ENCODE peak calls at places on chromosomes 16 and 17, in seven cellular contexts. P is OCI-LY7, U is PC-3, V is SK-N-SH, Y is GM23248, T is GM23338, G is HCT116. M is an unnamed sample. For H3K9me2, the result is how much of the 10 kb centered on the place peaks cover.

GRCh38 chr16:4293822-4294457 is 21.1 kb upstream of the TFAP4 start:
- DNase-seq in P (no peak), U (peak), V (peak), T (peak), G (no peak), Y (peak), M (no peak)

GRCh38 chr17:5826384-5826783 is 242.1 kb upstream of the NLRP1 start:
- DNase-seq in U (peak), Y (no peak), P (no peak), V (no peak), G (no peak), T (no peak), M (no peak)

GRCh38 chr16:88200896-88201185 is 181.9 kb upstream of the ZNF469 start:
- DNase-seq in U (no peak), Y (peak), V (no peak), T (no peak), G (no peak), P (no peak), M (no peak)

GRCh38 chr16:4684763-4685162 is 8.6 kb upstream of the NUDT16L1 start:
- DNase-seq in V (no peak), P (no peak), T (no peak), G (no peak), U (peak), Y (no peak), M (no peak)

GRCh38 chr16:9258423-9259051 is 167.1 kb downstream of the HAPSTR1 start:
- DNase-seq in Y (peak), P (peak), T (peak), U (peak), V (peak), G (peak), M (peak)

GRCh38 chr17:66200685-66201092 is 8.8 kb upstream of the CEP112 start:
- DNase-seq in V (peak), T (peak), G (peak), P (peak), U (peak), Y (peak), M (peak)

GRCh38 chr16:47925811-47926460 is 229.9 kb downstream of the ABCC12 start:
- DNase-seq in P (no peak), T (no peak), V (no peak), Y (no peak), U (peak), G (no peak), M (no peak)

GRCh38 chr17:8152112-8152775 is at the start of gene PER1:
- DNase-seq in Y (peak), P (peak), G (peak), V (peak), U (peak), T (peak), M (peak)

GRCh38 chr16:53913082-53913870 is 209.3 kb downstream of the FTO start:
- DNase-seq in Y (peak), T (no peak), P (no peak), U (peak), V (no peak), G (no peak), M (peak)

GRCh38 chr17:29256735-29257466 is 10.2 kb downstream of the CRYBA1 start:
- DNase-seq in G (no peak), Y (peak), U (no peak), T (no peak), V (no peak), P (no peak), M (no peak)

GRCh38 chr17:7380855-7381683 is at the start of gene TNK1:
- DNase-seq in Y (peak), P (no peak), G (no peak), V (peak), U (peak), T (peak), M (no peak)

GRCh38 chr16:22183901-22184614 is 21.8 kb downstream of the SDR42E2 start:
- DNase-seq in Y (no peak), T (peak), G (no peak), U (no peak), V (peak), P (peak), M (peak)

GRCh38 chr16:11400076-11400475 is 54.8 kb downstream of the RMI2 start:
- DNase-seq in G (no peak), U (no peak), V (peak), T (no peak), P (no peak), Y (no peak), M (no peak)

GRCh38 chr17:2369551-2370210 is 31.2 kb downstream of the MNT start:
- DNase-seq in V (peak), Y (no peak), U (no peak), P (peak), G (no peak), T (peak), M (no peak)

GRCh38 chr17:4679652-4680051 is 24.3 kb downstream of the PELP1 start:
- DNase-seq in U (peak), V (no peak), T (no peak), P (no peak), Y (peak), G (peak), M (peak)

GRCh38 chr16:56295739-56296527 is 104.6 kb downstream of the GNAO1 start:
- DNase-seq in P (no peak), Y (no peak), V (peak), U (no peak), T (peak), G (no peak), M (no peak)

GRCh38 chr17:12047977-12048376 is 27.3 kb downstream of the MAP2K4 start:
- DNase-seq in P (no peak), Y (no peak), G (no peak), U (peak), T (no peak), V (no peak), M (no peak)

GRCh38 chr17:51164911-51165679 is 1.1 kb upstream of the NME2 start:
- DNase-seq in G (no peak), V (peak), Y (no peak), U (no peak), P (no peak), T (peak), M (peak)

GRCh38 chr17:17751489-17751995 is 70.3 kb downstream of the RAI1 start:
- DNase-seq in U (no peak), G (no peak), Y (peak), T (no peak), V (no peak), P (peak), M (no peak)

DNA sequence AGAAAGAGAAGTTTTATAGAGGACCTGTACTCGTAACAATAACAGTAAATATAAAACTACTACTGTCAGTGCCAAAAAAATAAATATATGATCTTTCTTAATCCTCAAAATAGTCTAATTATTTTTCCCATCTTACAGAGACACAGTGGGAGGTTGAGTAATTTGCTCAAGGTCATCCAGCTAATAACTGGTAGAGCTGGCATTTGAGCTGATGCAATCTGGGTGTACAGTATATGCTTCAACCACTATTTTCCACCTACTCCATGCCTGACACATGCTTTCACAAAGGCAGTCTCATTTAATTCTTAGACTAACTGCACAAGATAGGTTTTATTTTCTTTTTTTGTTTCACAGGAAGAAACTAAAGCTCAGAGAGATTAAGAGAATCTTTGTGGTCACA is 33.6 kb downstream of the PIGL start:
- DNase-seq in T (no peak), V (no peak), G (no peak), Y (peak), P (no peak), U (no peak), M (no peak)
- H3K4me2 ChIP-seq in T (no peak), V (no peak), G (no peak), Y (peak), P (no peak), U (no peak), M (no peak)

GRCh38 chr17:63477471-63478440 is 895 bp downstream of the ACE start:
- DNase-seq in V (peak), Y (peak), P (no peak), U (peak), T (no peak), G (no peak), M (no peak)
- H3K9me2 ChIP-seq in V (under half), Y (under half), P (under half), U (under half), T (under half), G (under half), M (under half)

GRCh38 chr17:76009969-76010661 is 9.5 kb downstream of the CDK3 start:
- DNase-seq in G (no peak), P (no peak), V (no peak), U (peak), T (no peak), Y (no peak), M (peak)

GRCh38 chr17:76008208-76008607 is 7.6 kb downstream of the CDK3 start:
- DNase-seq in Y (no peak), T (no peak), V (no peak), P (no peak), U (peak), G (no peak), M (no peak)

GRCh38 chr17:76007850-76008165 is 7.2 kb downstream of the CDK3 start:
- DNase-seq in U (peak), P (no peak), Y (no peak), V (no peak), G (no peak), T (no peak), M (no peak)

GRCh38 chr17:76008630-76009425 is 8.2 kb downstream of the CDK3 start:
- DNase-seq in T (no peak), V (no peak), P (no peak), U (peak), G (no peak), Y (no peak), M (no peak)

GRCh38 chr17:76009447-76009846 is 8.8 kb downstream of the CDK3 start:
- DNase-seq in V (no peak), G (no peak), U (no peak), P (no peak), Y (no peak), T (no peak), M (no peak)
- H2AFZ ChIP-seq in V (no peak), G (no peak), U (no peak), P (no peak), Y (no peak), T (no peak), M (no peak)

DNA sequence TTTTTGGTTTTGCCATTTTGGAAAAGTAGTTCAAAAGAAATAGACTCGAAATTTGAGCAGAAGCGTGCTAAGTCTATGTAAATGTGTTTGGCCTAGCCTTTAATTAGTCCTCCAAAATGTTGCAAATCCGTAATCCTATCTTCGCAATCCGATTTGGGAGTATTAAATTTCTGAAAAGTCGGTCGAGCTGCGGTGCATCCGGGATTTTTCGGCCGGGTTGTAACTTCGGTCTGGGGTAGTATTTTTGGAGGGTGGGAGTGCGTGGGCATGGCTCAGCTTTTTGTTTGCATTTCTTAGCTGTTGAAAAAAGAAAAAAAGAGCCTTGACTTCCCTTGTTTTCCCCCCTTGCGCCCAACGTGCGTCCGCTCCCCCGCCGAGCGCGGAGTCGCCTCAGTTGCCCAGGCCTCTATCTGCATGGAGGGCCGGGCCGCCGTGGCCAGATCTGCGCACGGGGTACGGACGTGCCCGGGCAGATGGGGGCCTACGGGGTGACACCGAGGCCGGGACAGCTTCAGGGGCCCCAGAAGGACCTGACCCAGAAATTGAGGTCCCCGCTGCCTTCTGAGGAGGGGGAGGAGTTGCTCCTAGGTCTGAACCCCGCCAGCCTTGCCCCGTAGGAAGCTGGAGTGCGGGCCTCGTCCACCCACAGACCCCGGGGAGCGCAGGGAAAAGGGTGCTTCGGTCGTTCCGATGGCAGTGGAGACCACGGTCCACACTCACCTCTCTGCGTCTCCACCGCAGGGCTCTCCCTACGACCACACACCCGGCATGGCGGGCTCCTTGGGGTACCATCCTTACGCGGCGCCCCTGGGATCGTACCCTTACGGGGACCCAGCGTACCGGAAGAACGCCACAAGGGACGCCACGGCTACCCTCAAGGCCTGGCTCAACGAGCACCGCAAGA is 1.3 kb downstream of the IRX5 start:
- DNase-seq in V (peak), T (peak), P (no peak), Y (peak), G (no peak), U (no peak), M (no peak)
- H3K4me2 ChIP-seq in V (peak), T (peak), P (peak), Y (peak), G (peak), U (no peak), M (peak)

DNA sequence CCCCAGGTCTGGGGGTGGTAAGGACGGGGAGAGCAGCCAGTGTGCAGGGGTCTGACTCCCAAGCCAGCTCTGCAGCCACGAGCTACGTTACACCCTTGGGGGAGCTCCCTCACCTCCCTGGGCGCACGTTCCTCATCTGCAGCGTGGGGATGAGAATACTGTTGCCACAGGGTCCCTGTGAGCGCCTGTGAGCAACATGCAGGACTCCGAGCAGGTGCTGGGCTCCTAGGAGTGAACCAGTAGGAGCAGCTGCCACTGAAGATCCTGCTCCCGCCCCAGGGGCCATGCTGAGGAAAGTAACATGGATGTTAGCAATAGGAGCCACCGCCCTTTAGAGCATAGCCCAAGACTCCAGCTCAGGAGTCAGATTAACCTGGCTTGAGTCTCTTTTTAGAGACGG is 15.9 kb downstream of the DNAAF1 start:
- DNase-seq in Y (no peak), U (no peak), G (no peak), P (no peak), T (no peak), V (no peak), M (no peak)
- H3K9me2 ChIP-seq in Y (under half), U (under half), G (under half), P (under half), T (under half), V (under half), M (under half)

GRCh38 chr17:36485027-36485426 is 1.5 kb upstream of the ZNHIT3 start:
- DNase-seq in U (no peak), Y (no peak), T (no peak), V (no peak), G (no peak), P (no peak), M (no peak)
- H2AFZ ChIP-seq in U (no peak), Y (no peak), T (no peak), V (no peak), G (no peak), P (peak), M (peak)

DNA sequence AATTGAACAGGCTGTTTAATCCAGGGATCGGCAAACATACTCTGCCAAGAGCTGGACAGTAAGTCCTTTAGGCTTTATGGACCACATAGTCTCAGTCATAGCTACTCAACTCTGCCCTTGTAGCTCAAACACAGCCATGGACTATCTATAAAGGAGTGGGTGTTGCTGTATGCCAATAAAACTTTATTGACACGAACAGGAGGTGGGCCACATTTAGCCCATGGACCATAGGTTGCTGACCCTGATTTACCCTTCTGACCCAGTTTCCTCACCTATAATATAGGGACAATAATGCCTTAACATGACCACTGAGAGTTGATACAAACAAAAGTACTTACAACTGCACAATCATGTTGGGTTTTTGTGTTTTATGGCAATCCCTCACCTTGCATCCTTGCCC is 257.0 kb upstream of the SDK2 start:
- DNase-seq in Y (no peak), U (no peak), T (no peak), P (no peak), V (no peak), G (no peak), M (no peak)
- H3K4me2 ChIP-seq in Y (no peak), U (no peak), T (peak), P (no peak), V (no peak), G (no peak), M (no peak)

GRCh38 chr17:34853916-34854315 is 107.3 kb downstream of the CCT6B start:
- DNase-seq in Y (no peak), T (no peak), U (no peak), V (no peak), G (no peak), P (no peak), M (no peak)
- H3K9me2 ChIP-seq in Y (under half), T (under half), U (under half), V (under half), G (under half), P (under half), M (under half)